ENCODE peak calls at places on chromosomes 7 and 10, in six cellular contexts. H is fibroblast of mammary gland, D is left ventricle myocardium inferior, Q is LNCaP clone FGC, V is fibroblast of lung, M is cardiac fibroblast. X is an unnamed sample.

GRCh38 chr7:108000875-108001758 is 1.8 kb downstream of the LAMB1 start:
- DNase-seq in V (peak), Q (no peak), H (peak), M (peak), D (peak), X (peak)

GRCh38 chr7:129925416-129926002 is 27.3 kb downstream of the UBE2H start:
- DNase-seq in M (peak), H (peak), D (no peak), V (no peak), Q (no peak), X (no peak)

GRCh38 chr7:156935250-156935649 is 14.3 kb upstream of the NOM1 start:
- DNase-seq in M (no peak), D (no peak), H (peak), V (no peak), Q (no peak), X (peak)

GRCh38 chr7:96076350-96076707 is 245.6 kb downstream of the SLC25A13 start:
- DNase-seq in H (no peak), V (no peak), D (no peak), Q (no peak), M (no peak), X (no peak)

GRCh38 chr7:90655566-90655965 is 59.4 kb downstream of the CDK14 start:
- DNase-seq in Q (no peak), D (no peak), M (peak), H (peak), V (peak), X (peak)

GRCh38 chr10:112535432-112536038 is 88.5 kb downstream of the VTI1A start:
- DNase-seq in H (no peak), V (peak), Q (no peak), M (no peak), D (no peak), X (no peak)

GRCh38 chr10:124292911-124293640 is 125.6 kb downstream of the OAT start:
- DNase-seq in Q (no peak), M (no peak), V (no peak), D (no peak), H (no peak), X (no peak)

GRCh38 chr7:69843653-69844052 is 245.4 kb downstream of the AUTS2 start:
- DNase-seq in H (no peak), M (no peak), Q (no peak), D (no peak), V (no peak), X (no peak)

GRCh38 chr7:12493407-12493806 is 77.1 kb upstream of the SCIN start:
- DNase-seq in D (no peak), M (peak), H (peak), V (peak), Q (no peak), X (peak)

GRCh38 chr7:91953618-91954017 is 13.0 kb downstream of the AKAP9 start:
- DNase-seq in M (peak), V (peak), H (no peak), Q (no peak), D (no peak), X (no peak)

GRCh38 chr10:26860026-26860541 is 674 bp downstream of the ABI1 start:
- DNase-seq in Q (no peak), V (peak), M (peak), D (peak), H (peak), X (peak)

GRCh38 chr7:116528008-116528789 is 3.4 kb downstream of the CAV1 start:
- DNase-seq in H (peak), D (peak), V (peak), M (peak), Q (no peak), X (peak)

GRCh38 chr7:113464096-113464855 is 345.9 kb upstream of the SMIM30 start:
- DNase-seq in M (no peak), D (no peak), H (no peak), V (no peak), Q (no peak), X (no peak)

GRCh38 chr10:72337039-72337629 is 17.6 kb downstream of the DNAJB12 start:
- DNase-seq in H (peak), M (peak), V (peak), Q (no peak), D (peak), X (peak)

GRCh38 chr10:92990615-92991014 is 70.0 kb upstream of the CYP26C1 start:
- DNase-seq in M (no peak), D (no peak), V (no peak), H (peak), Q (peak), X (peak)

DNA sequence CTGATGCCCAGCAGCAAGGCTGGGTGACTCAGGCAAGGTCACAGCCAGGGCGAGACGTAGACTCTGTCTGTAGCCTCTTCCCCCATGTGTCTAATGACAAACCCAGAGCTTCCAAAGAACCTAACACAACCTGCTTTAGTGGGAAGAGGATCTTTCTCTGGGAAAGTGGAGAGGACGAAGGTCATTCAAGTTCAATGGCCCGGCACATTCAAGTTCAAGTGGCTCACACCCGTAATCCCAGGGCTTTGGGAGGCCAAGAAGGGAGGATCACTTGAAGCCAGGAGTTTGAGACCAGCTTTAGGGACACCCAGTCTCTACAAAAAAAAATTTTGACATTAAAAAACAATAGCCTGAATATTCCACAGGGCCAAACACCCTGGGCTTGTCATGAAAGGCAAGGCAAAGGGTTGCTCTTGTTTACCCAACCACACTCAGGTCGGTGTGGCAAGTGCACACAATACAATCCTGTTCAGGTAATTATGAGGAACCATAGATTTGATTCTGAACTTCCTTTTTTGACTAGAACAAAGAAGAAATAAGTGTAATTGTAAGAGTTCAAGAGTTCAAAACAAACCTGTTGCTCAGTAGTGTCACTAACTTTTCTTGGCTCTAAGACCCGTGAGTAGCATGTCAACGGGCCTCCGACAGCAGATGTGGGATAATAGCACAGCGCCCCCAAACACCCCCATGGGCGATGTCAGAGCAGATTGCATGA is 53.9 kb upstream of the KLF6 start:
- DNase-seq in V (no peak), D (no peak), M (no peak), Q (no peak), H (peak), X (no peak)
- TF ChIP-seq CTCF in V (no peak), D (no peak), M (no peak), Q (no peak), H (no peak), X (no peak)

GRCh38 chr10:44983066-44983894 is 4.7 kb upstream of the DEPP1 start:
- DNase-seq in D (no peak), Q (no peak), M (no peak), V (no peak), H (no peak), X (no peak)
- TF ChIP-seq CTCF in D (no peak), Q (no peak), M (no peak), V (no peak), H (no peak), X (no peak)

GRCh38 chr10:16519250-16519907 is 2.3 kb downstream of the C1QL3 start:
- DNase-seq in D (no peak), H (no peak), Q (no peak), V (peak), M (no peak), X (no peak)

GRCh38 chr10:16518822-16519221 is 2.9 kb downstream of the C1QL3 start:
- DNase-seq in M (no peak), H (peak), Q (no peak), V (peak), D (no peak), X (no peak)

GRCh38 chr10:16519908-16520861 is 1.5 kb downstream of the C1QL3 start:
- DNase-seq in M (no peak), V (no peak), D (no peak), H (no peak), Q (no peak), X (no peak)

GRCh38 chr10:16521311-16522016 is at the start of gene C1QL3:
- DNase-seq in D (no peak), M (peak), Q (no peak), V (peak), H (peak), X (no peak)

GRCh38 chr10:16520900-16521299 is 779 bp downstream of the C1QL3 start:
- DNase-seq in M (peak), V (peak), D (peak), H (peak), Q (no peak), X (no peak)
- TF ChIP-seq CTCF in M (peak), V (peak), D (peak), H (peak), Q (peak), X (no peak)

GRCh38 chr10:71235808-71236207 is 23.4 kb downstream of the UNC5B start:
- DNase-seq in V (no peak), M (no peak), H (no peak), D (no peak), Q (no peak), X (no peak)
- TF ChIP-seq CTCF in V (no peak), M (no peak), H (no peak), D (no peak), Q (no peak), X (no peak)

DNA sequence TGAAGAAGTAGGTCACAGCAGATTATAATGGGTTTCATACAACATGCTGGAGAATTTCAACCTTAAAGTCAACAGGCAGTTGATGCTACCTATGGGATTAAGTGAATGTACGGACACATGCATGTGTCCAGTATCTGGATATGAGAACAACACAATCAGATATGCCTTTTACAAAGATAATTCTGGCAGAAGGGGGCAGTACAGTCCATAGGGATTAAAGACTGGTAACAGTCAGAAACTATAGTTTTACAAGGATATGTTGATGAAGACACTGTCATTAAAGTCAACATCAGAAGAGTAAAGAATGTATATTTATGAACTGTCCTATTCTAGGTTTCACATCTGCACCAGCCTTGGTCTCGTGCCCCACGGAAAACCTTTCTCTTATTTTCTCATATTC is 41.5 kb downstream of the ANKMY2 start:
- DNase-seq in V (peak), D (no peak), M (peak), H (peak), Q (no peak), X (peak)
- TF ChIP-seq CTCF in V (peak), D (peak), M (peak), H (peak), Q (peak), X (peak)

DNA sequence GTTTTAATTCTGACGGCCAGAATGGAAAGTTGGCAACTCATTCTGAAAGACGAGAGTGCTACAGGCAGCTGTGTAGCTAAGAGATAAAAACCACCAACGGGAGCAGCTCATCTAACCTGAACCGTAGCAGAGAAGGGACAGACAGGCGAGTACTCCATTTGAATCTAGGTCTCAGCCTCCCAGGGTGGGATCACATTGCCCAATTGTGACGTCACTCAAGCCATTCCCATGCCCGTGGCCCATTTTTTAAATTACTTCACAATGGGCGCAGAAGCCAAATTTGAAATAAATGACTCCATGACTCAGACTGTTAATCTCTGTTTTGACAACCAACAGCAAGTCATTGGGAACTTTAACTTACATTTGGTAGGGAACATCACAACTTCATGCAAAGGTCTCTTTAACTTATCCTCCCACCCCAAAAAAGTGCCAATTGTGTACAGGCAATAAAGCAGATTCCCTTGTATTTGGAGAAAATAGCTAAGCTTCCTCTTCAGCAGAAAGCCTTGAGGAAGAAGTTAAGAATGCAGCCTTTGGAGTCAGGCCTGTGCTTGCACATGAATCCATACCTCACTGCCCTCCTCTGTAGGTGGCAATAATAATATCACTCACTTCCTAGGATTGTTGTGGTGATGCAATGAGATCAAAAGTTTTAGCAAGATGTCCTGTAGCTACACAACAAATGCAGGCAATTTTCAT is 93.2 kb upstream of the KIF5B start:
- DNase-seq in D (peak), Q (no peak), M (peak), V (peak), H (peak), X (peak)
- TF ChIP-seq CTCF in D (no peak), Q (no peak), M (no peak), V (no peak), H (no peak), X (no peak)

GRCh38 chr10:32616438-32616837 is 170.5 kb downstream of the CCDC7 start:
- DNase-seq in H (no peak), M (no peak), V (no peak), D (no peak), Q (no peak), X (no peak)

GRCh38 chr10:32622409-32622808 is 176.5 kb downstream of the CCDC7 start:
- DNase-seq in M (no peak), V (no peak), D (no peak), H (no peak), Q (no peak), X (no peak)

GRCh38 chr10:32621969-32622368 is 176.0 kb downstream of the CCDC7 start:
- DNase-seq in H (no peak), V (no peak), M (no peak), Q (no peak), D (no peak), X (no peak)

DNA sequence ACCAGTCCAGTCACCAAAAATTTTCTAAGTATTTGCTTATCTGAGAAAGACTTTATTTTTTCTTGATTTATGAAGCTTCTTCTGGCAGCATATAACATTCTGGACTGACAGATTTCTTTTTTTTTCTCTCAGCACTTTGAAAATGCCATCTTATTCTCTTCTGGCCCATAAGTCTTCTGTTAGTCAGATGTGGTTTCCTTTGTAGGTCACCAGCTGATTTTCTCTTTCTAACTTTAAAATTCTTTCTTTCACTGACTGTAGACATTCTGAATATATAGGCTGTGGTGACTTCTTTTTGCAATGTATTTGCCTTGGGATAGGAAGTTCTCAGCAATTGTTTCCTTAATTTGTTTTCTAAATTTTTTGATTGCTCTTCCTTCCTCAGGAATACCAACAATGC is 172.5 kb downstream of the CCDC7 start:
- DNase-seq in H (no peak), D (no peak), M (no peak), Q (no peak), V (no peak), X (no peak)
- TF ChIP-seq CTCF in H (no peak), D (no peak), M (no peak), Q (no peak), V (no peak), X (no peak)

DNA sequence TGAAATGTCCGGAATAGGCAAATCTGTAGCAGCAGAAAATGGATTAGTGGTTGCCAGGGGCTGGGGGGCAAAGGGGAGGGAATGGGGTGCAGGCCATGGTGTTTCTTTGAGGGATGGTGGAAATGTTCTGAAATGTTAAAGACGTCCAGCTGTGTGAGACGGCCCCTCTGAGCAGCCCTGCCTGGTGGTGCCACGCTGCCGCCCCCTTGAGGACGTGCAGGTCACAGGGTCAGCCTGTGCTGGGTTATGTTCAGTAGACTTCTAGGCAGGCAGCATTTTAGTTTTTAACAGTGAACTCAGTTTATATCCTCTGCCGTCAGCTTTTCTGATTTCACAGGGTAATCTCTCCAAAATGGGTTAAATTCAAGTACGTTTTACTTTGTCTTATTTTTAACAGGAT is 9.4 kb downstream of the NUB1 start:
- DNase-seq in H (no peak), Q (no peak), M (no peak), D (no peak), V (no peak), X (no peak)
- TF ChIP-seq CTCF in H (peak), Q (peak), M (peak), D (peak), V (no peak), X (peak)

GRCh38 chr10:100728928-100729876 is 16.2 kb upstream of the PAX2 start:
- DNase-seq in Q (peak), H (peak), V (peak), M (peak), D (no peak), X (no peak)
- TF ChIP-seq CTCF in Q (peak), H (no peak), V (peak), M (peak), D (peak), X (no peak)

GRCh38 chr7:27933691-27934565 is 194.0 kb downstream of the TAX1BP1 start:
- DNase-seq in D (no peak), H (peak), V (no peak), Q (no peak), M (no peak), X (peak)
- TF ChIP-seq CTCF in D (peak), H (peak), V (no peak), Q (peak), M (peak), X (no peak)